ENCODE peak calls at places on chromosome 21, in ten cellular contexts. One of them, this sample, is unnamed.

GRCh38 chr21:21367583-21367982 is 369.4 kb downstream of the NCAM2 start:
- DNase-seq in astrocyte of the spinal cord: no peak
- DNase-seq in lung: no peak
- DNase-seq in A673: no peak
- DNase-seq in IMR-90: no peak
- DNase-seq in heart right ventricle: no peak
- DNase-seq in NT2/D1: no peak
- DNase-seq in endodermal cell: no peak
- DNase-seq in breast epithelium: no peak
- DNase-seq in SK-N-SH: no peak
- DNase-seq in this sample: no peak

GRCh38 chr21:31398574-31398973 is 54.5 kb upstream of the TIAM1 start:
- DNase-seq in NT2/D1: no peak
- DNase-seq in breast epithelium: no peak
- DNase-seq in A673: no peak
- DNase-seq in astrocyte of the spinal cord: no peak
- DNase-seq in lung: no peak
- DNase-seq in IMR-90: no peak
- DNase-seq in SK-N-SH: no peak
- DNase-seq in endodermal cell: no peak
- DNase-seq in heart right ventricle: no peak
- DNase-seq in this sample: no peak

GRCh38 chr21:31554511-31555022 is 104.9 kb upstream of the SOD1 start:
- DNase-seq in astrocyte of the spinal cord: peak; percentile 63
- DNase-seq in IMR-90: peak; percentile 5
- DNase-seq in SK-N-SH: no peak
- DNase-seq in NT2/D1: peak; percentile 72
- DNase-seq in heart right ventricle: no peak
- DNase-seq in breast epithelium: no peak
- DNase-seq in endodermal cell: peak; percentile 78
- DNase-seq in A673: peak; percentile 67
- DNase-seq in lung: no peak
- DNase-seq in this sample: peak; percentile 48

GRCh38 chr21:40318371-40318770 is 451.1 kb downstream of the PCP4 start:
- DNase-seq in lung: no peak
- DNase-seq in A673: no peak
- DNase-seq in IMR-90: no peak
- DNase-seq in SK-N-SH: no peak
- DNase-seq in endodermal cell: no peak
- DNase-seq in NT2/D1: no peak
- DNase-seq in breast epithelium: no peak
- DNase-seq in astrocyte of the spinal cord: no peak
- DNase-seq in heart right ventricle: no peak
- DNase-seq in this sample: no peak

GRCh38 chr21:29240136-29240535 is 58.6 kb upstream of the BACH1 start:
- DNase-seq in SK-N-SH: no peak
- DNase-seq in NT2/D1: no peak
- DNase-seq in IMR-90: no peak
- DNase-seq in breast epithelium: no peak
- DNase-seq in lung: no peak
- DNase-seq in endodermal cell: no peak
- DNase-seq in heart right ventricle: no peak
- DNase-seq in A673: no peak
- DNase-seq in astrocyte of the spinal cord: no peak
- DNase-seq in this sample: no peak

GRCh38 chr21:16418211-16418610 is 688.4 kb downstream of the USP25 start:
- DNase-seq in SK-N-SH: no peak
- DNase-seq in breast epithelium: no peak
- DNase-seq in A673: no peak
- DNase-seq in endodermal cell: no peak
- DNase-seq in astrocyte of the spinal cord: peak; percentile 48
- DNase-seq in lung: no peak
- DNase-seq in NT2/D1: no peak
- DNase-seq in heart right ventricle: no peak
- DNase-seq in IMR-90: no peak
- DNase-seq in this sample: peak; percentile 56

GRCh38 chr21:40668535-40669275 is 178.3 kb downstream of the DSCAM start:
- DNase-seq in lung: no peak
- DNase-seq in endodermal cell: no peak
- DNase-seq in astrocyte of the spinal cord: no peak
- DNase-seq in NT2/D1: no peak
- DNase-seq in A673: no peak
- DNase-seq in heart right ventricle: no peak
- DNase-seq in breast epithelium: no peak
- DNase-seq in SK-N-SH: no peak
- DNase-seq in IMR-90: no peak
- DNase-seq in this sample: no peak

GRCh38 chr21:22743085-22743484 is 1744.9 kb downstream of the NCAM2 start:
- DNase-seq in SK-N-SH: peak; percentile 39
- DNase-seq in NT2/D1: no peak
- DNase-seq in breast epithelium: no peak
- DNase-seq in lung: no peak
- DNase-seq in heart right ventricle: no peak
- DNase-seq in A673: no peak
- DNase-seq in astrocyte of the spinal cord: no peak
- DNase-seq in IMR-90: no peak
- DNase-seq in endodermal cell: no peak
- DNase-seq in this sample: no peak

GRCh38 chr21:35504277-35504676 is 455.2 kb upstream of the RUNX1 start:
- DNase-seq in astrocyte of the spinal cord: no peak
- DNase-seq in breast epithelium: no peak
- DNase-seq in A673: no peak
- DNase-seq in NT2/D1: no peak
- DNase-seq in heart right ventricle: no peak
- DNase-seq in IMR-90: no peak
- DNase-seq in SK-N-SH: no peak
- DNase-seq in endodermal cell: no peak
- DNase-seq in lung: no peak
- DNase-seq in this sample: no peak

GRCh38 chr21:43645414-43645891 is 13.8 kb downstream of the HSF2BP start:
- DNase-seq in lung: peak; percentile 54
- DNase-seq in astrocyte of the spinal cord: peak; percentile 86
- DNase-seq in endodermal cell: peak; percentile 77
- DNase-seq in IMR-90: peak; percentile 82
- DNase-seq in heart right ventricle: no peak
- DNase-seq in breast epithelium: peak; percentile 60
- DNase-seq in SK-N-SH: no peak
- DNase-seq in A673: peak; percentile 81
- DNase-seq in NT2/D1: no peak
- DNase-seq in this sample: peak; percentile 95

GRCh38 chr21:35911412-35912191 is 148.7 kb downstream of the SETD4 start:
- DNase-seq in NT2/D1: no peak
- DNase-seq in endodermal cell: no peak
- DNase-seq in breast epithelium: no peak
- DNase-seq in astrocyte of the spinal cord: no peak
- DNase-seq in IMR-90: no peak
- DNase-seq in lung: no peak
- DNase-seq in SK-N-SH: no peak
- DNase-seq in heart right ventricle: no peak
- DNase-seq in A673: no peak
- DNase-seq in this sample: no peak

GRCh38 chr21:37136261-37136660 is 63.2 kb downstream of the TTC3 start:
- DNase-seq in IMR-90: no peak
- DNase-seq in A673: no peak
- DNase-seq in heart right ventricle: no peak
- DNase-seq in SK-N-SH: no peak
- DNase-seq in breast epithelium: no peak
- DNase-seq in NT2/D1: no peak
- DNase-seq in lung: no peak
- DNase-seq in endodermal cell: no peak
- DNase-seq in astrocyte of the spinal cord: no peak
- DNase-seq in this sample: no peak

GRCh38 chr21:30839304-30839703 is 9.7 kb upstream of the KRTAP7-1 start:
- DNase-seq in astrocyte of the spinal cord: no peak
- DNase-seq in IMR-90: no peak
- DNase-seq in endodermal cell: peak; percentile 89
- DNase-seq in NT2/D1: peak; percentile 66
- DNase-seq in breast epithelium: no peak
- DNase-seq in A673: peak; percentile 30
- DNase-seq in lung: no peak
- DNase-seq in heart right ventricle: no peak
- DNase-seq in SK-N-SH: peak; percentile 25
- DNase-seq in this sample: peak; percentile 28

GRCh38 chr21:40615503-40616376 is 231.2 kb downstream of the DSCAM start:
- DNase-seq in NT2/D1: no peak
- DNase-seq in SK-N-SH: no peak
- DNase-seq in breast epithelium: no peak
- DNase-seq in A673: no peak
- DNase-seq in lung: no peak
- DNase-seq in IMR-90: no peak
- DNase-seq in endodermal cell: no peak
- DNase-seq in heart right ventricle: no peak
- DNase-seq in astrocyte of the spinal cord: no peak
- DNase-seq in this sample: no peak

GRCh38 chr21:19076031-19076430 is 672.4 kb upstream of the TMPRSS15 start:
- DNase-seq in SK-N-SH: no peak
- DNase-seq in A673: no peak
- DNase-seq in endodermal cell: peak; percentile 54
- DNase-seq in NT2/D1: peak; percentile 85
- DNase-seq in heart right ventricle: no peak
- DNase-seq in breast epithelium: no peak
- DNase-seq in lung: no peak
- DNase-seq in IMR-90: no peak
- DNase-seq in astrocyte of the spinal cord: no peak
- DNase-seq in this sample: no peak

GRCh38 chr21:26522704-26523103 is 50.4 kb downstream of the CYYR1 start:
- DNase-seq in heart right ventricle: no peak
- DNase-seq in SK-N-SH: peak; percentile 9
- DNase-seq in NT2/D1: no peak
- DNase-seq in lung: no peak
- DNase-seq in endodermal cell: no peak
- DNase-seq in IMR-90: no peak
- DNase-seq in breast epithelium: no peak
- DNase-seq in astrocyte of the spinal cord: no peak
- DNase-seq in A673: no peak
- DNase-seq in this sample: no peak
- H3K4me3 ChIP-seq in heart right ventricle: no peak overlapping the region
- H3K4me3 ChIP-seq in SK-N-SH: no peak overlapping the region
- H3K4me3 ChIP-seq in NT2/D1: no peak overlapping the region
- H3K4me3 ChIP-seq in lung: no peak overlapping the region
- H3K4me3 ChIP-seq in endodermal cell: no peak overlapping the region
- H3K4me3 ChIP-seq in IMR-90: no peak overlapping the region
- H3K4me3 ChIP-seq in breast epithelium: no peak overlapping the region
- H3K4me3 ChIP-seq in astrocyte of the spinal cord: no peak overlapping the region
- H3K4me3 ChIP-seq in A673: no peak overlapping the region
- H3K4me3 ChIP-seq in this sample: no peak overlapping the region

DNA sequence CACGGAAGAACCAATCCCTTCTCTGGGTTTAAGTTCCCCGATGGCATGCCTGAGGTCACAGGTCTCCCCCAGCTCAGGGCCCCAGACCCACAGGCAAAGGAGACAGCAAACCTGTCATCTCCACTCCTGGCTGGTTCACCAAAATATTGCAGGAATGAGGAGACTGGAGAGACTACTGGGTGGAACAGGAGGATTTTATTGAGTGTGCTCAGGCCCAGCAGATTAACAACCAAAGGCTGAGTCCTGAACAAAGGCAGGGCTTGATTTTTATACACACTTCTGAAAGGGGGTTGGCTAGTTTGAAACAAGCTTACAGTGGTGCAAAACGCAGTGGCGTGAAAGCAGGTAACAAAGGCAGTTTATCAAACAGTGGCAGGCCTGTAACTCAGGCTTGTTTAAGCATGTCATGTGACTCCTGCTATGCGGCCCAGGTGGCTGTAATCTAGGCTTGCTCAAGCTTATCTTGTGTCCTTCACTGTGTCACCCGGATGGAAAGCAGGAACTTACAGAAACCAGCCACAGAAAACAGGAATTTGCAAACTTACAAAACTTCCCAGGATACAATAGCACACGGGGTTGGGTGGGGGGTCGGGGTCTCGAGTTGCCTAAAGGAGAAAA is 27.4 kb upstream of the KCNJ15 start:
- DNase-seq in SK-N-SH: no peak
- DNase-seq in lung: no peak
- DNase-seq in endodermal cell: peak; percentile 46
- DNase-seq in astrocyte of the spinal cord: no peak
- DNase-seq in IMR-90: no peak
- DNase-seq in heart right ventricle: no peak
- DNase-seq in breast epithelium: no peak
- DNase-seq in NT2/D1: no peak
- DNase-seq in A673: no peak
- DNase-seq in this sample: no peak
- H3K4me3 ChIP-seq in SK-N-SH: no peak overlapping the region
- H3K4me3 ChIP-seq in lung: no peak overlapping the region
- H3K4me3 ChIP-seq in endodermal cell: no peak overlapping the region
- H3K4me3 ChIP-seq in astrocyte of the spinal cord: no peak overlapping the region
- H3K4me3 ChIP-seq in IMR-90: no peak overlapping the region
- H3K4me3 ChIP-seq in heart right ventricle: no peak overlapping the region
- H3K4me3 ChIP-seq in breast epithelium: no peak overlapping the region
- H3K4me3 ChIP-seq in NT2/D1: no peak overlapping the region
- H3K4me3 ChIP-seq in A673: no peak overlapping the region
- H3K4me3 ChIP-seq in this sample: no peak overlapping the region

GRCh38 chr21:33932731-33933130 is 17.1 kb upstream of the ATP5PO start:
- DNase-seq in heart right ventricle: no peak
- DNase-seq in astrocyte of the spinal cord: no peak
- DNase-seq in IMR-90: no peak
- DNase-seq in lung: no peak
- DNase-seq in breast epithelium: no peak
- DNase-seq in A673: no peak
- DNase-seq in endodermal cell: no peak
- DNase-seq in NT2/D1: no peak
- DNase-seq in SK-N-SH: no peak
- DNase-seq in this sample: no peak
- H3K4me3 ChIP-seq in heart right ventricle: no peak overlapping the region
- H3K4me3 ChIP-seq in astrocyte of the spinal cord: no peak overlapping the region
- H3K4me3 ChIP-seq in IMR-90: no peak overlapping the region
- H3K4me3 ChIP-seq in lung: no peak overlapping the region
- H3K4me3 ChIP-seq in breast epithelium: no peak overlapping the region
- H3K4me3 ChIP-seq in A673: no peak overlapping the region
- H3K4me3 ChIP-seq in endodermal cell: peak overlapping the region; percentile 86
- H3K4me3 ChIP-seq in NT2/D1: peak overlapping the region; percentile 64
- H3K4me3 ChIP-seq in SK-N-SH: no peak overlapping the region
- H3K4me3 ChIP-seq in this sample: no peak overlapping the region

DNA sequence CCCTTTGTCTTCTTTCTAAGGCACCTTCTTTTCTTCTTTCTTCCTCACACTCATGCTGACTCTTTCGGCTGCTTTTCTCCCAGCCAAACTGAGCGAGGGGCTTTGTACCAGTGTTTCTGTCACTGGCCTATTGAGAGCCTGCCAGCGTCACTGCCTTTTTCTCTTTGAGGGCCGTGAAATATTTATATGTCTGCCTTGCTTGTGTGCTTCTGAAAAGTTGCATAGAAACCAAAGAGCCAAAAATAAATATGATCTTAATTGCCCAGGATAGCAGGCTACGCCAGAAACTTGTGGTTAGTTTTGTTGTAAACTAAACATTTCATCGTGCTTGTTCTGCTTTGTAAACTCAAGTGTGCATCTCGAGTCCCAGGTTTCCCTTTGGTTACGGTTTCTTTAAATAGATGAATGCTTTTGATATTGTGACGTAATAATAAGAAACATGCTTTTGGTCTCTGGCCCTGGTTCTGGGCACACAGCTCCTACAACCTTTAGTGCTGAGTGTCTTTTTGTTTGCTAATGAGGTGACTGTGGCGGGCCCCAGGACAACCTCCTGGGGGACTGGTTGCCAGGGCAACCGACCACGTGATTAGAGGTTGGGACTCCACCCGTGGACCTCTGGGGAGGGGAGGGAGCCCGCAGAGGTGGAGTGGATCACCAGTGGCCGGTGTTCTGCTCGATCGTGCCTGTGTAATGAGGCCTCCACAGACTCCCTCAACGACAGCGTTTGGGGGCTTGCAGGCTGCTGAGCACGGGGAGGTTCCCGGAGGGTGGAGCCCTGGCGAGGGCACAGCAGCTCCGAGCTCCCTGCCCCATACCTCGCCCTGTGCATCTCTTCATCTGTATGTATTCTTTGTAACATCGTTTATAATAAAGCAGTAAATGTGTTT is 10.9 kb downstream of the SLC37A1 start:
- DNase-seq in IMR-90: peak; percentile 52
- DNase-seq in SK-N-SH: no peak
- DNase-seq in A673: no peak
- DNase-seq in astrocyte of the spinal cord: peak; percentile 76
- DNase-seq in NT2/D1: no peak
- DNase-seq in lung: peak; percentile 81
- DNase-seq in endodermal cell: peak; percentile 78
- DNase-seq in heart right ventricle: peak; percentile 69
- DNase-seq in breast epithelium: peak; percentile 75
- DNase-seq in this sample: peak; percentile 60
- H3K4me3 ChIP-seq in IMR-90: no peak overlapping the region
- H3K4me3 ChIP-seq in SK-N-SH: no peak overlapping the region
- H3K4me3 ChIP-seq in A673: no peak overlapping the region
- H3K4me3 ChIP-seq in astrocyte of the spinal cord: peak overlapping the region; percentile 10
- H3K4me3 ChIP-seq in NT2/D1: peak overlapping the region; percentile 40
- H3K4me3 ChIP-seq in lung: no peak overlapping the region
- H3K4me3 ChIP-seq in endodermal cell: no peak overlapping the region
- H3K4me3 ChIP-seq in heart right ventricle: peak overlapping the region; percentile 21
- H3K4me3 ChIP-seq in breast epithelium: peak overlapping the region; percentile 26
- H3K4me3 ChIP-seq in this sample: no peak overlapping the region

This sample was measured in cardiac fibroblast.